ENCODE peak calls at places on chromosomes 13 and 19, in four cellular contexts. Q is DND-41, C is K562, B is endothelial cell of umbilical vein. K is an unnamed sample.

GRCh38 chr13:25744176-25744575 is 307.6 kb downstream of the SHISA2 start:
- DNase-seq in Q (peak; percentile 46), C (no peak), B (no peak), K (no peak)

GRCh38 chr19:1651061-1651547 is 1.3 kb downstream of the TCF3 start:
- DNase-seq in Q (peak; percentile 90), C (no peak), B (peak; percentile 42), K (no peak)

GRCh38 chr13:110347535-110348308 is 40.6 kb downstream of the COL4A2 start:
- DNase-seq in Q (no peak), C (no peak), B (no peak), K (peak; percentile 97)

GRCh38 chr13:84050551-84050950 is 168.3 kb upstream of the SLITRK1 start:
- DNase-seq in Q (no peak), C (no peak), B (no peak), K (no peak)

GRCh38 chr13:92460479-92460878 is 766.1 kb upstream of the GPC6 start:
- DNase-seq in Q (no peak), C (no peak), B (no peak), K (no peak)

GRCh38 chr19:28504139-28504538 is 708.8 kb downstream of the UQCRFS1 start:
- DNase-seq in Q (no peak), C (no peak), B (no peak), K (no peak)

GRCh38 chr13:90414691-90415596 is 932.5 kb upstream of the MIR17HG start:
- DNase-seq in Q (no peak), C (no peak), B (peak; percentile 66), K (no peak)

GRCh38 chr19:42386974-42387707 is 3.0 kb downstream of the CNFN start:
- DNase-seq in Q (no peak), C (peak; percentile 86), B (peak; percentile 41), K (no peak)

GRCh38 chr13:48730971-48731658 is 77.4 kb downstream of the CYSLTR2 start:
- DNase-seq in Q (no peak), C (no peak), B (peak; percentile 11), K (no peak)

GRCh38 chr19:51025809-51026553 is 435 bp downstream of the KLK11 start:
- DNase-seq in Q (no peak), C (no peak), B (no peak), K (no peak)

GRCh38 chr13:109243311-109243951 is 543.0 kb downstream of the IRS2 start:
- DNase-seq in Q (no peak), C (peak; percentile 4), B (peak; percentile 78), K (peak; percentile 54)

GRCh38 chr19:5035817-5036732 is 67.2 kb downstream of the KDM4B start:
- DNase-seq in Q (no peak), C (no peak), B (no peak), K (no peak)

GRCh38 chr13:50708461-50708860 is 135.0 kb downstream of the DLEU7 start:
- DNase-seq in Q (no peak), C (no peak), B (peak; percentile 8), K (no peak)

GRCh38 chr19:37470216-37470615 is 1.1 kb downstream of the ZNF570 start:
- DNase-seq in Q (no peak), C (no peak), B (no peak), K (no peak)

GRCh38 chr13:109630281-109630680 is 156.1 kb downstream of the IRS2 start:
- DNase-seq in Q (no peak), C (no peak), B (no peak), K (no peak)

GRCh38 chr13:45370922-45371406 is 30.0 kb upstream of the TPT1 start:
- DNase-seq in Q (no peak), C (peak; percentile 73), B (peak; percentile 66), K (no peak)

GRCh38 chr19:45396389-45397260 is 8.2 kb downstream of the PPP1R13L start:
- DNase-seq in Q (no peak), C (no peak), B (no peak), K (no peak)

GRCh38 chr13:72648513-72649065 is 78.8 kb downstream of the MZT1 start:
- DNase-seq in Q (no peak), C (no peak), B (no peak), K (no peak)

GRCh38 chr19:45278087-45278486 is 27.0 kb downstream of the MARK4 start:
- DNase-seq in Q (no peak), C (no peak), B (no peak), K (no peak)

GRCh38 chr19:56834564-56835375 is 5.8 kb downstream of the PEG3 start:
- DNase-seq in Q (no peak), C (no peak), B (no peak), K (no peak)

DNA sequence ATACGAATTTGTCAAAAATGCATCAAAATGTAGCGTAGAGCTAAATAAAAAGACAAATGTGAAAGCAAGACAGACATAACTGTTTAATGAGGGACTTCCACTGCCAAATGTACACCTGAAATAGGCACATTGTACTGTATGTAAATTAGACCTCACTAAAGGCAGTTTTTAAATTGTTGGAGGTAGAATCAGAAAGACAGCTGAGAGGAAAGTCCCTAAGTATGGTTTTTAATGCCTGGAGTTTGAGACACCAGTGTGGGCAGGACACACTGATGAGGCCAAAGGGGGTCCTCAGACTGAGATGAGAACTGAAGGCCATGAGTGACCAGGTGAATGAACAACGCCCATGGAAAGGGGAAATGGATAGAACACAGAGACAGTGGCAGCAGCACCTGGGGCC is 22.9 kb downstream of the MED26 start:
- DNase-seq in Q (no peak), C (no peak), B (no peak), K (no peak)
- H3K9ac ChIP-seq in Q (no peak overlapping the region), C (peak overlapping the region; percentile 71), B (no peak overlapping the region), K (no peak overlapping the region)

GRCh38 chr19:34180273-34180672 is 8.0 kb downstream of the LSM14A start:
- DNase-seq in Q (no peak), C (no peak), B (no peak), K (no peak)

GRCh38 chr19:34184880-34185491 is 12.7 kb downstream of the LSM14A start:
- DNase-seq in Q (no peak), C (no peak), B (no peak), K (no peak)

GRCh38 chr19:34180709-34181108 is 8.4 kb downstream of the LSM14A start:
- DNase-seq in Q (no peak), C (no peak), B (no peak), K (no peak)

GRCh38 chr19:34181111-34181864 is 9.0 kb downstream of the LSM14A start:
- DNase-seq in Q (no peak), C (no peak), B (no peak), K (no peak)

GRCh38 chr19:34182125-34182524 is 9.8 kb downstream of the LSM14A start:
- DNase-seq in Q (no peak), C (no peak), B (no peak), K (no peak)
- H3K4me1 ChIP-seq in Q (peaks cover 11% of the 10 kb centered on the region), C (peaks cover 10% of the 10 kb centered on the region), B (peaks cover 24% of the 10 kb centered on the region), K (peaks cover 22% of the 10 kb centered on the region)

GRCh38 chr13:67299731-67300130 is 69.6 kb upstream of the PCDH9 start:
- DNase-seq in Q (no peak), C (no peak), B (no peak), K (no peak)
- TF ChIP-seq CTCF in Q (no peak), C (no peak), B (no peak), K (no peak)

DNA sequence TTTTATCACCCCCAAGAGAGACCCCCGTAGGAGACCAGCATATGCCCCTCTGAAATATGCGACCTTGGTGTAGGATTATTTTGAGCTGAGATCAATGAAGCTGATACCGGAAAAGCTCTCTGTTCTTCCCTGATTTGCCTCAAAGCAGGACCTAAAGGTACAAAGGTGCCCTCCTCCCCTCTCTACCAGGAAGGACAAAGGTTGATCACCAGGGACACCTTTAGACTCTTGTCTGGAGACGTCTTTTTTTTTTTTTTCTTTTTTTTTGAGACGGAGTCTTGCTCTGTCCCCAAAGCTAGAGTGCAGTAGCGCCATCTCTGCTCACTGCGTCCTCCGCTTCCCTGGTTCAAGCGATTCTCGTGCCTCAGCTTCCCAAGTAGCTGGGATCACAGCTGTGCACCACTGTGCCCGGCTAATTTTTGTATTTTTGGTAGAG is 792 bp upstream of the PEX11G start:
- DNase-seq in Q (no peak), C (no peak), B (no peak), K (no peak)
- H3K9ac ChIP-seq in Q (no peak overlapping the region), C (no peak overlapping the region), B (no peak overlapping the region), K (no peak overlapping the region)

GRCh38 chr19:17110599-17110966 is 35.0 kb downstream of the MYO9B start:
- DNase-seq in Q (no peak), C (no peak), B (no peak), K (no peak)
- H3K4me1 ChIP-seq in Q (no peaks in the 10 kb centered on the region), C (peaks cover 24% of the 10 kb centered on the region), B (peaks cover 11% of the 10 kb centered on the region), K (peaks cover 29% of the 10 kb centered on the region)

DNA sequence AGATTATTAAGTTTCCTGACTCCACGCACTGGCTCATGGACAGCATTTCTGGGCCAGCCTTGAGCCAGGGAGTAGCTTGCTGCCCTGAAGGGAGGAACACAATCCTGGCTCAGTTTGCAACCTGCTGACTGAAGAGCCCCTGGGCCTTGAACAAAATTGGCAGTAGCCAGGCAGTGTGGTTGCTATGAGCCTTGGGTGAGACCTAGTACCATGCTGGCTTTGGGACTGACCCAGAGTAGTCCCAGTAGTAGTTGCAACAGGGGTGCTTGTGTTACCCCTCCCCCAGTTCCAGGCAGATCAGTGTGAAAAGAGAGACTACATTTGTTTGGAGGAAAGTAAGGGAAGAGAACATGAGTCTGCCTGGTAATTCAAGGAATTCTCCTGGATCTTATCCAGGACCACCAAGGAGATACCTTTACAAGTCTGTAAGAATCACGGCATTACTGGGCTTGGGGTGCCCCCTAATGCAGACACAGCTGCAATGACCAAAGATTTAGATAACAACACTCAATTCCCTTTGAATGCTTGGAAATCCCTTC is 22.0 kb downstream of the ITGBL1 start:
- DNase-seq in Q (no peak), C (no peak), B (peak; percentile 80), K (no peak)
- TF ChIP-seq CTCF in Q (peak; percentile 36), C (no peak), B (peak; percentile 40), K (peak; percentile 45)

DNA sequence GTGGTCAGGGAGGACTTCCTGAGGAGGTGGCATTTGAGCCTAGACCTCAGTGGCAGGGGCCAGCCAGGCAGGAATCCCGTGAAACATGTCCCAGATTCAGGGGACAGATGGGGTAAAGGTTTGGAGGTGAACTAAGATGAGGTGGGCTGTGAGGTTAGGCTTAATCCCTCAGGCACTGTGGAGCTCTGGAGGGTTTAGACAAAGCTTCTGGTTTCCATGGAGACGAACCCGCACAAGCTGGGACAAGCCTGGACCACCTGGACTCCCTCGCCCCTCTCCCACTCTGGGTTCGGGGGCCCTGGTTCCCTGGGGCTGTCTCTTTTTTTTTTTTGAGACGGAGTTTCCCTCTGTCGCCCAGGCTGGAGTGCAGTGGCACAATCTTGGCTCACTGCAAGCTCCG is 15.7 kb downstream of the TJP3 start:
- DNase-seq in Q (no peak), C (no peak), B (no peak), K (no peak)
- H3K9ac ChIP-seq in Q (no peak overlapping the region), C (no peak overlapping the region), B (no peak overlapping the region), K (no peak overlapping the region)

GRCh38 chr19:6604906-6605305 is 14.0 kb upstream of the CD70 start:
- DNase-seq in Q (no peak), C (no peak), B (no peak), K (no peak)
- H3K4me1 ChIP-seq in Q (peaks cover 5% of the 10 kb centered on the region), C (peaks cover 13% of the 10 kb centered on the region), B (no peaks in the 10 kb centered on the region), K (no peaks in the 10 kb centered on the region)